ENCODE peak calls at places on chromosomes 7 and 10, in nine cellular contexts. One of them, this sample, is unnamed.

GRCh38 chr10:546971-547590 is 142.4 kb downstream of the DIP2C start:
- DNase-seq in NCI-H1092: no peak
- DNase-seq in kidney tubule cell: peak; percentile 30
- DNase-seq in esophagus squamous epithelium: no peak
- DNase-seq in HTR-8/SVneo: no peak
- DNase-seq in CD4-positive, CD25-positive, alpha-beta regulatory T cell: no peak
- DNase-seq in upper lobe of right lung: no peak
- DNase-seq in activated CD4-positive, alpha-beta memory T cell treated with anti-CD3 and anti-CD28 coated beads, Interleukin-2, amount 10 ng/mL, durations not matched to agents 7 days and 5 days: no peak
- DNase-seq in endothelial cell: peak; percentile 19
- DNase-seq in this sample: peak; percentile 37

GRCh38 chr10:103849880-103850571 is 5.3 kb downstream of the SH3PXD2A start:
- DNase-seq in NCI-H1092: no peak
- DNase-seq in kidney tubule cell: peak; percentile 80
- DNase-seq in esophagus squamous epithelium: no peak
- DNase-seq in HTR-8/SVneo: no peak
- DNase-seq in CD4-positive, CD25-positive, alpha-beta regulatory T cell: no peak
- DNase-seq in upper lobe of right lung: no peak
- DNase-seq in activated CD4-positive, alpha-beta memory T cell treated with anti-CD3 and anti-CD28 coated beads, Interleukin-2, amount 10 ng/mL, durations not matched to agents 7 days and 5 days: no peak
- DNase-seq in endothelial cell: no peak
- DNase-seq in this sample: peak; percentile 63

GRCh38 chr10:128210215-128211063 is 84.2 kb upstream of the MKI67 start:
- DNase-seq in NCI-H1092: no peak
- DNase-seq in kidney tubule cell: peak; percentile 61
- DNase-seq in esophagus squamous epithelium: no peak
- DNase-seq in HTR-8/SVneo: peak; percentile 34
- DNase-seq in CD4-positive, CD25-positive, alpha-beta regulatory T cell: peak; percentile 65
- DNase-seq in upper lobe of right lung: peak; percentile 89
- DNase-seq in activated CD4-positive, alpha-beta memory T cell treated with anti-CD3 and anti-CD28 coated beads, Interleukin-2, amount 10 ng/mL, durations not matched to agents 7 days and 5 days: peak; percentile 81
- DNase-seq in endothelial cell: peak; percentile 85
- DNase-seq in this sample: peak; percentile 36

GRCh38 chr10:132345345-132345744 is 13.4 kb downstream of the LRRC27 start:
- DNase-seq in NCI-H1092: no peak
- DNase-seq in kidney tubule cell: no peak
- DNase-seq in esophagus squamous epithelium: no peak
- DNase-seq in HTR-8/SVneo: no peak
- DNase-seq in CD4-positive, CD25-positive, alpha-beta regulatory T cell: no peak
- DNase-seq in upper lobe of right lung: peak; percentile 45
- DNase-seq in activated CD4-positive, alpha-beta memory T cell treated with anti-CD3 and anti-CD28 coated beads, Interleukin-2, amount 10 ng/mL, durations not matched to agents 7 days and 5 days: no peak
- DNase-seq in endothelial cell: no peak
- DNase-seq in this sample: no peak

GRCh38 chr10:79070611-79071534 is 2.1 kb downstream of the ZMIZ1 start:
- DNase-seq in NCI-H1092: peak; percentile 19
- DNase-seq in kidney tubule cell: peak; percentile 83
- DNase-seq in esophagus squamous epithelium: peak; percentile 53
- DNase-seq in HTR-8/SVneo: peak; percentile 72
- DNase-seq in CD4-positive, CD25-positive, alpha-beta regulatory T cell: no peak
- DNase-seq in upper lobe of right lung: peak; percentile 95
- DNase-seq in activated CD4-positive, alpha-beta memory T cell treated with anti-CD3 and anti-CD28 coated beads, Interleukin-2, amount 10 ng/mL, durations not matched to agents 7 days and 5 days: no peak
- DNase-seq in endothelial cell: peak; percentile 37
- DNase-seq in this sample: peak; percentile 92

GRCh38 chr7:30074422-30075030 is 46.3 kb downstream of the PLEKHA8 start:
- DNase-seq in NCI-H1092: peak; percentile 32
- DNase-seq in kidney tubule cell: peak; percentile 55
- DNase-seq in esophagus squamous epithelium: no peak
- DNase-seq in HTR-8/SVneo: no peak
- DNase-seq in CD4-positive, CD25-positive, alpha-beta regulatory T cell: peak; percentile 10
- DNase-seq in upper lobe of right lung: no peak
- DNase-seq in activated CD4-positive, alpha-beta memory T cell treated with anti-CD3 and anti-CD28 coated beads, Interleukin-2, amount 10 ng/mL, durations not matched to agents 7 days and 5 days: no peak
- DNase-seq in endothelial cell: no peak
- DNase-seq in this sample: peak; percentile 63

GRCh38 chr7:45126920-45127319 is 15.4 kb upstream of the TBRG4 start:
- DNase-seq in NCI-H1092: no peak
- DNase-seq in kidney tubule cell: no peak
- DNase-seq in esophagus squamous epithelium: no peak
- DNase-seq in HTR-8/SVneo: no peak
- DNase-seq in CD4-positive, CD25-positive, alpha-beta regulatory T cell: no peak
- DNase-seq in upper lobe of right lung: no peak
- DNase-seq in activated CD4-positive, alpha-beta memory T cell treated with anti-CD3 and anti-CD28 coated beads, Interleukin-2, amount 10 ng/mL, durations not matched to agents 7 days and 5 days: no peak
- DNase-seq in endothelial cell: no peak
- DNase-seq in this sample: no peak

GRCh38 chr10:119538632-119539358 is 3.7 kb downstream of the RGS10 start:
- DNase-seq in NCI-H1092: no peak
- DNase-seq in kidney tubule cell: no peak
- DNase-seq in esophagus squamous epithelium: no peak
- DNase-seq in HTR-8/SVneo: no peak
- DNase-seq in CD4-positive, CD25-positive, alpha-beta regulatory T cell: peak; percentile 25
- DNase-seq in upper lobe of right lung: no peak
- DNase-seq in activated CD4-positive, alpha-beta memory T cell treated with anti-CD3 and anti-CD28 coated beads, Interleukin-2, amount 10 ng/mL, durations not matched to agents 7 days and 5 days: peak; percentile 63
- DNase-seq in endothelial cell: no peak
- DNase-seq in this sample: no peak

GRCh38 chr10:118951218-118951617 is 78.3 kb upstream of the NANOS1 start:
- DNase-seq in NCI-H1092: no peak
- DNase-seq in kidney tubule cell: no peak
- DNase-seq in esophagus squamous epithelium: no peak
- DNase-seq in HTR-8/SVneo: no peak
- DNase-seq in CD4-positive, CD25-positive, alpha-beta regulatory T cell: no peak
- DNase-seq in upper lobe of right lung: no peak
- DNase-seq in activated CD4-positive, alpha-beta memory T cell treated with anti-CD3 and anti-CD28 coated beads, Interleukin-2, amount 10 ng/mL, durations not matched to agents 7 days and 5 days: no peak
- DNase-seq in endothelial cell: no peak
- DNase-seq in this sample: no peak

GRCh38 chr10:62062752-62063512 is 161.4 kb downstream of the ARID5B start:
- DNase-seq in NCI-H1092: no peak
- DNase-seq in kidney tubule cell: no peak
- DNase-seq in esophagus squamous epithelium: no peak
- DNase-seq in HTR-8/SVneo: no peak
- DNase-seq in CD4-positive, CD25-positive, alpha-beta regulatory T cell: no peak
- DNase-seq in upper lobe of right lung: no peak
- DNase-seq in activated CD4-positive, alpha-beta memory T cell treated with anti-CD3 and anti-CD28 coated beads, Interleukin-2, amount 10 ng/mL, durations not matched to agents 7 days and 5 days: no peak
- DNase-seq in endothelial cell: no peak
- DNase-seq in this sample: peak; percentile 79

GRCh38 chr10:87053121-87053520 is 33.0 kb downstream of the FAM25A start:
- DNase-seq in NCI-H1092: peak; percentile 47
- DNase-seq in kidney tubule cell: no peak
- DNase-seq in esophagus squamous epithelium: no peak
- DNase-seq in HTR-8/SVneo: no peak
- DNase-seq in CD4-positive, CD25-positive, alpha-beta regulatory T cell: no peak
- DNase-seq in upper lobe of right lung: no peak
- DNase-seq in activated CD4-positive, alpha-beta memory T cell treated with anti-CD3 and anti-CD28 coated beads, Interleukin-2, amount 10 ng/mL, durations not matched to agents 7 days and 5 days: no peak
- DNase-seq in endothelial cell: no peak
- DNase-seq in this sample: no peak

GRCh38 chr7:83077328-83077727 is 85.4 kb downstream of the PCLO start:
- DNase-seq in NCI-H1092: no peak
- DNase-seq in kidney tubule cell: no peak
- DNase-seq in esophagus squamous epithelium: no peak
- DNase-seq in HTR-8/SVneo: no peak
- DNase-seq in CD4-positive, CD25-positive, alpha-beta regulatory T cell: no peak
- DNase-seq in upper lobe of right lung: no peak
- DNase-seq in activated CD4-positive, alpha-beta memory T cell treated with anti-CD3 and anti-CD28 coated beads, Interleukin-2, amount 10 ng/mL, durations not matched to agents 7 days and 5 days: no peak
- DNase-seq in endothelial cell: no peak
- DNase-seq in this sample: peak; percentile 13

GRCh38 chr7:50209461-50210161 is 94.9 kb upstream of the IKZF1 start:
- DNase-seq in NCI-H1092: no peak
- DNase-seq in kidney tubule cell: no peak
- DNase-seq in esophagus squamous epithelium: no peak
- DNase-seq in HTR-8/SVneo: no peak
- DNase-seq in CD4-positive, CD25-positive, alpha-beta regulatory T cell: no peak
- DNase-seq in upper lobe of right lung: no peak
- DNase-seq in activated CD4-positive, alpha-beta memory T cell treated with anti-CD3 and anti-CD28 coated beads, Interleukin-2, amount 10 ng/mL, durations not matched to agents 7 days and 5 days: no peak
- DNase-seq in endothelial cell: no peak
- DNase-seq in this sample: no peak

GRCh38 chr7:141512597-141512996 is 38.6 kb upstream of the AGK start:
- DNase-seq in NCI-H1092: no peak
- DNase-seq in kidney tubule cell: peak; percentile 13
- DNase-seq in esophagus squamous epithelium: no peak
- DNase-seq in HTR-8/SVneo: no peak
- DNase-seq in CD4-positive, CD25-positive, alpha-beta regulatory T cell: no peak
- DNase-seq in upper lobe of right lung: no peak
- DNase-seq in activated CD4-positive, alpha-beta memory T cell treated with anti-CD3 and anti-CD28 coated beads, Interleukin-2, amount 10 ng/mL, durations not matched to agents 7 days and 5 days: no peak
- DNase-seq in endothelial cell: no peak
- DNase-seq in this sample: no peak

GRCh38 chr7:2969398-2970306 is 74.0 kb downstream of the CARD11 start:
- DNase-seq in NCI-H1092: no peak
- DNase-seq in kidney tubule cell: no peak
- DNase-seq in esophagus squamous epithelium: no peak
- DNase-seq in HTR-8/SVneo: no peak
- DNase-seq in CD4-positive, CD25-positive, alpha-beta regulatory T cell: no peak
- DNase-seq in upper lobe of right lung: no peak
- DNase-seq in activated CD4-positive, alpha-beta memory T cell treated with anti-CD3 and anti-CD28 coated beads, Interleukin-2, amount 10 ng/mL, durations not matched to agents 7 days and 5 days: no peak
- DNase-seq in endothelial cell: no peak
- DNase-seq in this sample: no peak

GRCh38 chr10:17216217-17216900 is 11.7 kb upstream of the VIM start:
- DNase-seq in NCI-H1092: no peak
- DNase-seq in kidney tubule cell: peak; percentile 100
- DNase-seq in esophagus squamous epithelium: no peak
- DNase-seq in HTR-8/SVneo: peak; percentile 72
- DNase-seq in CD4-positive, CD25-positive, alpha-beta regulatory T cell: peak; percentile 31
- DNase-seq in upper lobe of right lung: no peak
- DNase-seq in activated CD4-positive, alpha-beta memory T cell treated with anti-CD3 and anti-CD28 coated beads, Interleukin-2, amount 10 ng/mL, durations not matched to agents 7 days and 5 days: peak; percentile 47
- DNase-seq in endothelial cell: no peak
- DNase-seq in this sample: peak; percentile 90

GRCh38 chr10:122688293-122688989 is 11.2 kb downstream of the C10orf120 start:
- DNase-seq in NCI-H1092: no peak
- DNase-seq in kidney tubule cell: peak; percentile 8
- DNase-seq in esophagus squamous epithelium: no peak
- DNase-seq in HTR-8/SVneo: peak; percentile 3
- DNase-seq in CD4-positive, CD25-positive, alpha-beta regulatory T cell: no peak
- DNase-seq in upper lobe of right lung: no peak
- DNase-seq in activated CD4-positive, alpha-beta memory T cell treated with anti-CD3 and anti-CD28 coated beads, Interleukin-2, amount 10 ng/mL, durations not matched to agents 7 days and 5 days: no peak
- DNase-seq in endothelial cell: no peak
- DNase-seq in this sample: peak; percentile 3

GRCh38 chr10:125782661-125783060 is 7.0 kb upstream of the MMP21 start:
- DNase-seq in NCI-H1092: no peak
- DNase-seq in kidney tubule cell: peak; percentile 10
- DNase-seq in esophagus squamous epithelium: no peak
- DNase-seq in HTR-8/SVneo: no peak
- DNase-seq in CD4-positive, CD25-positive, alpha-beta regulatory T cell: no peak
- DNase-seq in upper lobe of right lung: no peak
- DNase-seq in activated CD4-positive, alpha-beta memory T cell treated with anti-CD3 and anti-CD28 coated beads, Interleukin-2, amount 10 ng/mL, durations not matched to agents 7 days and 5 days: no peak
- DNase-seq in endothelial cell: no peak
- DNase-seq in this sample: no peak

GRCh38 chr7:2720024-2720423 is 32.0 kb downstream of the AMZ1 start:
- DNase-seq in NCI-H1092: no peak
- DNase-seq in kidney tubule cell: no peak
- DNase-seq in esophagus squamous epithelium: no peak
- DNase-seq in HTR-8/SVneo: no peak
- DNase-seq in CD4-positive, CD25-positive, alpha-beta regulatory T cell: no peak
- DNase-seq in upper lobe of right lung: no peak
- DNase-seq in activated CD4-positive, alpha-beta memory T cell treated with anti-CD3 and anti-CD28 coated beads, Interleukin-2, amount 10 ng/mL, durations not matched to agents 7 days and 5 days: no peak
- DNase-seq in endothelial cell: no peak
- DNase-seq in this sample: no peak

GRCh38 chr7:156612930-156613329 is 27.6 kb upstream of the RNF32 start:
- DNase-seq in NCI-H1092: no peak
- DNase-seq in kidney tubule cell: no peak
- DNase-seq in esophagus squamous epithelium: no peak
- DNase-seq in HTR-8/SVneo: no peak
- DNase-seq in CD4-positive, CD25-positive, alpha-beta regulatory T cell: peak; percentile 68
- DNase-seq in upper lobe of right lung: no peak
- DNase-seq in activated CD4-positive, alpha-beta memory T cell treated with anti-CD3 and anti-CD28 coated beads, Interleukin-2, amount 10 ng/mL, durations not matched to agents 7 days and 5 days: peak; percentile 93
- DNase-seq in endothelial cell: no peak
- DNase-seq in this sample: no peak

GRCh38 chr10:18437486-18437885 is 213.9 kb downstream of the NSUN6 start:
- DNase-seq in NCI-H1092: no peak
- DNase-seq in kidney tubule cell: peak; percentile 16
- DNase-seq in esophagus squamous epithelium: no peak
- DNase-seq in HTR-8/SVneo: no peak
- DNase-seq in CD4-positive, CD25-positive, alpha-beta regulatory T cell: no peak
- DNase-seq in upper lobe of right lung: no peak
- DNase-seq in activated CD4-positive, alpha-beta memory T cell treated with anti-CD3 and anti-CD28 coated beads, Interleukin-2, amount 10 ng/mL, durations not matched to agents 7 days and 5 days: no peak
- DNase-seq in endothelial cell: no peak
- DNase-seq in this sample: no peak

GRCh38 chr7:138632866-138633602 is 68.1 kb downstream of the SVOPL start:
- DNase-seq in NCI-H1092: no peak
- DNase-seq in kidney tubule cell: no peak
- DNase-seq in esophagus squamous epithelium: no peak
- DNase-seq in HTR-8/SVneo: no peak
- DNase-seq in CD4-positive, CD25-positive, alpha-beta regulatory T cell: no peak
- DNase-seq in upper lobe of right lung: no peak
- DNase-seq in activated CD4-positive, alpha-beta memory T cell treated with anti-CD3 and anti-CD28 coated beads, Interleukin-2, amount 10 ng/mL, durations not matched to agents 7 days and 5 days: no peak
- DNase-seq in endothelial cell: no peak
- DNase-seq in this sample: no peak

GRCh38 chr10:132523561-132524442 is 13.8 kb upstream of the INPP5A start:
- DNase-seq in NCI-H1092: no peak
- DNase-seq in kidney tubule cell: no peak
- DNase-seq in esophagus squamous epithelium: no peak
- DNase-seq in HTR-8/SVneo: no peak
- DNase-seq in CD4-positive, CD25-positive, alpha-beta regulatory T cell: no peak
- DNase-seq in upper lobe of right lung: no peak
- DNase-seq in activated CD4-positive, alpha-beta memory T cell treated with anti-CD3 and anti-CD28 coated beads, Interleukin-2, amount 10 ng/mL, durations not matched to agents 7 days and 5 days: no peak
- DNase-seq in endothelial cell: no peak
- DNase-seq in this sample: no peak

GRCh38 chr10:7417807-7418206 is 7.0 kb upstream of the SFMBT2 start:
- DNase-seq in NCI-H1092: no peak
- DNase-seq in kidney tubule cell: no peak
- DNase-seq in esophagus squamous epithelium: no peak
- DNase-seq in HTR-8/SVneo: no peak
- DNase-seq in CD4-positive, CD25-positive, alpha-beta regulatory T cell: no peak
- DNase-seq in upper lobe of right lung: no peak
- DNase-seq in activated CD4-positive, alpha-beta memory T cell treated with anti-CD3 and anti-CD28 coated beads, Interleukin-2, amount 10 ng/mL, durations not matched to agents 7 days and 5 days: no peak
- DNase-seq in endothelial cell: no peak
- DNase-seq in this sample: no peak

GRCh38 chr7:46886669-46887374 is 695.1 kb downstream of the TNS3 start:
- DNase-seq in NCI-H1092: no peak
- DNase-seq in kidney tubule cell: no peak
- DNase-seq in esophagus squamous epithelium: no peak
- DNase-seq in HTR-8/SVneo: no peak
- DNase-seq in CD4-positive, CD25-positive, alpha-beta regulatory T cell: no peak
- DNase-seq in upper lobe of right lung: no peak
- DNase-seq in activated CD4-positive, alpha-beta memory T cell treated with anti-CD3 and anti-CD28 coated beads, Interleukin-2, amount 10 ng/mL, durations not matched to agents 7 days and 5 days: no peak
- DNase-seq in endothelial cell: no peak
- DNase-seq in this sample: no peak

GRCh38 chr7:157991351-157991750 is 596.3 kb downstream of the PTPRN2 start:
- DNase-seq in NCI-H1092: no peak
- DNase-seq in kidney tubule cell: no peak
- DNase-seq in esophagus squamous epithelium: no peak
- DNase-seq in HTR-8/SVneo: no peak
- DNase-seq in CD4-positive, CD25-positive, alpha-beta regulatory T cell: no peak
- DNase-seq in upper lobe of right lung: peak; percentile 62
- DNase-seq in activated CD4-positive, alpha-beta memory T cell treated with anti-CD3 and anti-CD28 coated beads, Interleukin-2, amount 10 ng/mL, durations not matched to agents 7 days and 5 days: no peak
- DNase-seq in endothelial cell: no peak
- DNase-seq in this sample: no peak